ENCODE peak calls at places on chromosomes 4 and X, in six cellular contexts. One of them, this sample, is unnamed.

GRCh38 chr4:41620594-41621256 is 82.8 kb downstream of the LIMCH1 start:
- DNase-seq in activated CD4-positive, alpha-beta T cell treated with anti-CD3 and anti-CD28 coated beads, Interleukin-2, amount 10 ng/mL, durations not matched to agents 7 days and 5 days: no peak
- DNase-seq in NCI-H460: no peak
- DNase-seq in naive thymus-derived CD8-positive, alpha-beta T cell: no peak
- DNase-seq in sciatic nerve: no peak
- DNase-seq in adrenal gland: peak
- DNase-seq in this sample: no peak

GRCh38 chr4:156792462-156793085 is 179.0 kb downstream of the PDGFC start:
- DNase-seq in NCI-H460: no peak
- DNase-seq in adrenal gland: no peak
- DNase-seq in naive thymus-derived CD8-positive, alpha-beta T cell: no peak
- DNase-seq in sciatic nerve: no peak
- DNase-seq in activated CD4-positive, alpha-beta T cell treated with anti-CD3 and anti-CD28 coated beads, Interleukin-2, amount 10 ng/mL, durations not matched to agents 7 days and 5 days: no peak
- DNase-seq in this sample: no peak

GRCh38 chr4:67871867-67872266 is 11.9 kb downstream of the TMPRSS11D start:
- DNase-seq in activated CD4-positive, alpha-beta T cell treated with anti-CD3 and anti-CD28 coated beads, Interleukin-2, amount 10 ng/mL, durations not matched to agents 7 days and 5 days: no peak
- DNase-seq in NCI-H460: peak
- DNase-seq in adrenal gland: no peak
- DNase-seq in sciatic nerve: no peak
- DNase-seq in naive thymus-derived CD8-positive, alpha-beta T cell: no peak
- DNase-seq in this sample: peak

GRCh38 chr4:54661686-54662085 is 3.9 kb downstream of the KIT start:
- DNase-seq in sciatic nerve: no peak
- DNase-seq in adrenal gland: no peak
- DNase-seq in NCI-H460: no peak
- DNase-seq in naive thymus-derived CD8-positive, alpha-beta T cell: no peak
- DNase-seq in activated CD4-positive, alpha-beta T cell treated with anti-CD3 and anti-CD28 coated beads, Interleukin-2, amount 10 ng/mL, durations not matched to agents 7 days and 5 days: no peak
- DNase-seq in this sample: no peak

GRCh38 chr4:39304651-39305050 is 61.5 kb downstream of the RFC1 start:
- DNase-seq in sciatic nerve: no peak
- DNase-seq in adrenal gland: no peak
- DNase-seq in naive thymus-derived CD8-positive, alpha-beta T cell: no peak
- DNase-seq in NCI-H460: peak
- DNase-seq in activated CD4-positive, alpha-beta T cell treated with anti-CD3 and anti-CD28 coated beads, Interleukin-2, amount 10 ng/mL, durations not matched to agents 7 days and 5 days: no peak
- DNase-seq in this sample: no peak

GRCh38 chr4:54061067-54061466 is 3.3 kb downstream of the CHIC2 start:
- DNase-seq in naive thymus-derived CD8-positive, alpha-beta T cell: no peak
- DNase-seq in adrenal gland: no peak
- DNase-seq in NCI-H460: no peak
- DNase-seq in sciatic nerve: no peak
- DNase-seq in activated CD4-positive, alpha-beta T cell treated with anti-CD3 and anti-CD28 coated beads, Interleukin-2, amount 10 ng/mL, durations not matched to agents 7 days and 5 days: no peak
- DNase-seq in this sample: no peak

GRCh38 chr4:101790521-101791188 is at the start of gene BANK1:
- DNase-seq in adrenal gland: peak
- DNase-seq in naive thymus-derived CD8-positive, alpha-beta T cell: peak
- DNase-seq in activated CD4-positive, alpha-beta T cell treated with anti-CD3 and anti-CD28 coated beads, Interleukin-2, amount 10 ng/mL, durations not matched to agents 7 days and 5 days: peak
- DNase-seq in NCI-H460: no peak
- DNase-seq in sciatic nerve: peak
- DNase-seq in this sample: peak

GRCh38 chr4:171962110-171962509 is 148.9 kb downstream of the GALNTL6 start:
- DNase-seq in naive thymus-derived CD8-positive, alpha-beta T cell: no peak
- DNase-seq in adrenal gland: no peak
- DNase-seq in activated CD4-positive, alpha-beta T cell treated with anti-CD3 and anti-CD28 coated beads, Interleukin-2, amount 10 ng/mL, durations not matched to agents 7 days and 5 days: no peak
- DNase-seq in sciatic nerve: no peak
- DNase-seq in NCI-H460: no peak
- DNase-seq in this sample: no peak

GRCh38 chrX:153457136-153457825 is 11.4 kb upstream of the TREX2 start:
- DNase-seq in NCI-H460: no peak
- DNase-seq in naive thymus-derived CD8-positive, alpha-beta T cell: no peak
- DNase-seq in activated CD4-positive, alpha-beta T cell treated with anti-CD3 and anti-CD28 coated beads, Interleukin-2, amount 10 ng/mL, durations not matched to agents 7 days and 5 days: no peak
- DNase-seq in adrenal gland: no peak
- DNase-seq in sciatic nerve: no peak
- DNase-seq in this sample: no peak

GRCh38 chrX:95330292-95330691 is 1354.3 kb upstream of the DIAPH2 start:
- DNase-seq in naive thymus-derived CD8-positive, alpha-beta T cell: no peak
- DNase-seq in sciatic nerve: no peak
- DNase-seq in adrenal gland: no peak
- DNase-seq in activated CD4-positive, alpha-beta T cell treated with anti-CD3 and anti-CD28 coated beads, Interleukin-2, amount 10 ng/mL, durations not matched to agents 7 days and 5 days: no peak
- DNase-seq in NCI-H460: no peak
- DNase-seq in this sample: no peak

GRCh38 chr4:98603683-98604573 is 54.5 kb downstream of the TSPAN5 start:
- DNase-seq in sciatic nerve: no peak
- DNase-seq in adrenal gland: no peak
- DNase-seq in NCI-H460: no peak
- DNase-seq in activated CD4-positive, alpha-beta T cell treated with anti-CD3 and anti-CD28 coated beads, Interleukin-2, amount 10 ng/mL, durations not matched to agents 7 days and 5 days: no peak
- DNase-seq in naive thymus-derived CD8-positive, alpha-beta T cell: no peak
- DNase-seq in this sample: no peak

GRCh38 chr4:87981505-87981904 is 6.0 kb downstream of the SPP1 start:
- DNase-seq in sciatic nerve: no peak
- DNase-seq in naive thymus-derived CD8-positive, alpha-beta T cell: no peak
- DNase-seq in NCI-H460: no peak
- DNase-seq in activated CD4-positive, alpha-beta T cell treated with anti-CD3 and anti-CD28 coated beads, Interleukin-2, amount 10 ng/mL, durations not matched to agents 7 days and 5 days: no peak
- DNase-seq in adrenal gland: no peak
- DNase-seq in this sample: no peak

GRCh38 chrX:124497386-124497785 is 151.0 kb downstream of the SH2D1A start:
- DNase-seq in NCI-H460: no peak
- DNase-seq in activated CD4-positive, alpha-beta T cell treated with anti-CD3 and anti-CD28 coated beads, Interleukin-2, amount 10 ng/mL, durations not matched to agents 7 days and 5 days: no peak
- DNase-seq in naive thymus-derived CD8-positive, alpha-beta T cell: no peak
- DNase-seq in sciatic nerve: no peak
- DNase-seq in adrenal gland: no peak
- DNase-seq in this sample: no peak

GRCh38 chr4:27684501-27685077 is 823.9 kb downstream of the STIM2 start:
- DNase-seq in adrenal gland: peak
- DNase-seq in activated CD4-positive, alpha-beta T cell treated with anti-CD3 and anti-CD28 coated beads, Interleukin-2, amount 10 ng/mL, durations not matched to agents 7 days and 5 days: peak
- DNase-seq in NCI-H460: peak
- DNase-seq in naive thymus-derived CD8-positive, alpha-beta T cell: no peak
- DNase-seq in sciatic nerve: peak
- DNase-seq in this sample: peak

GRCh38 chr4:7612311-7612710 is 177.6 kb upstream of the PSAPL1 start:
- DNase-seq in sciatic nerve: no peak
- DNase-seq in adrenal gland: no peak
- DNase-seq in activated CD4-positive, alpha-beta T cell treated with anti-CD3 and anti-CD28 coated beads, Interleukin-2, amount 10 ng/mL, durations not matched to agents 7 days and 5 days: no peak
- DNase-seq in NCI-H460: no peak
- DNase-seq in naive thymus-derived CD8-positive, alpha-beta T cell: no peak
- DNase-seq in this sample: no peak

GRCh38 chrX:39507034-39507433 is 590.7 kb downstream of the BCOR start:
- DNase-seq in activated CD4-positive, alpha-beta T cell treated with anti-CD3 and anti-CD28 coated beads, Interleukin-2, amount 10 ng/mL, durations not matched to agents 7 days and 5 days: no peak
- DNase-seq in naive thymus-derived CD8-positive, alpha-beta T cell: no peak
- DNase-seq in NCI-H460: no peak
- DNase-seq in adrenal gland: no peak
- DNase-seq in sciatic nerve: peak
- DNase-seq in this sample: no peak

GRCh38 chr4:26507286-26507685 is 17.0 kb upstream of the CCKAR start:
- DNase-seq in naive thymus-derived CD8-positive, alpha-beta T cell: no peak
- DNase-seq in adrenal gland: no peak
- DNase-seq in NCI-H460: no peak
- DNase-seq in sciatic nerve: no peak
- DNase-seq in activated CD4-positive, alpha-beta T cell treated with anti-CD3 and anti-CD28 coated beads, Interleukin-2, amount 10 ng/mL, durations not matched to agents 7 days and 5 days: no peak
- DNase-seq in this sample: no peak

GRCh38 chrX:74434336-74434735 is 13.0 kb downstream of the SLC16A2 start:
- DNase-seq in adrenal gland: no peak
- DNase-seq in NCI-H460: no peak
- DNase-seq in naive thymus-derived CD8-positive, alpha-beta T cell: no peak
- DNase-seq in sciatic nerve: no peak
- DNase-seq in activated CD4-positive, alpha-beta T cell treated with anti-CD3 and anti-CD28 coated beads, Interleukin-2, amount 10 ng/mL, durations not matched to agents 7 days and 5 days: no peak
- DNase-seq in this sample: no peak

GRCh38 chrX:40266490-40267333 is 169.0 kb upstream of the BCOR start:
- DNase-seq in adrenal gland: peak
- DNase-seq in naive thymus-derived CD8-positive, alpha-beta T cell: peak
- DNase-seq in NCI-H460: peak
- DNase-seq in activated CD4-positive, alpha-beta T cell treated with anti-CD3 and anti-CD28 coated beads, Interleukin-2, amount 10 ng/mL, durations not matched to agents 7 days and 5 days: peak
- DNase-seq in sciatic nerve: peak
- DNase-seq in this sample: peak

GRCh38 chr4:41318839-41319530 is 62.3 kb downstream of the UCHL1 start:
- DNase-seq in sciatic nerve: no peak
- DNase-seq in NCI-H460: peak
- DNase-seq in adrenal gland: no peak
- DNase-seq in activated CD4-positive, alpha-beta T cell treated with anti-CD3 and anti-CD28 coated beads, Interleukin-2, amount 10 ng/mL, durations not matched to agents 7 days and 5 days: no peak
- DNase-seq in naive thymus-derived CD8-positive, alpha-beta T cell: no peak
- DNase-seq in this sample: no peak

GRCh38 chrX:134604701-134605271 is 53.5 kb downstream of the PLAC1 start:
- DNase-seq in adrenal gland: peak
- DNase-seq in NCI-H460: no peak
- DNase-seq in naive thymus-derived CD8-positive, alpha-beta T cell: no peak
- DNase-seq in activated CD4-positive, alpha-beta T cell treated with anti-CD3 and anti-CD28 coated beads, Interleukin-2, amount 10 ng/mL, durations not matched to agents 7 days and 5 days: no peak
- DNase-seq in sciatic nerve: no peak
- DNase-seq in this sample: no peak

GRCh38 chr4:12894062-12894461 is 590.1 kb downstream of the RAB28 start:
- DNase-seq in naive thymus-derived CD8-positive, alpha-beta T cell: no peak
- DNase-seq in activated CD4-positive, alpha-beta T cell treated with anti-CD3 and anti-CD28 coated beads, Interleukin-2, amount 10 ng/mL, durations not matched to agents 7 days and 5 days: no peak
- DNase-seq in sciatic nerve: no peak
- DNase-seq in adrenal gland: no peak
- DNase-seq in NCI-H460: no peak
- DNase-seq in this sample: no peak

GRCh38 chrX:22526339-22526738 is 253.6 kb downstream of the CBLL2 start:
- DNase-seq in naive thymus-derived CD8-positive, alpha-beta T cell: no peak
- DNase-seq in NCI-H460: peak
- DNase-seq in activated CD4-positive, alpha-beta T cell treated with anti-CD3 and anti-CD28 coated beads, Interleukin-2, amount 10 ng/mL, durations not matched to agents 7 days and 5 days: no peak
- DNase-seq in sciatic nerve: no peak
- DNase-seq in adrenal gland: no peak
- DNase-seq in this sample: no peak

GRCh38 chrX:44974462-44974861 is 101.5 kb downstream of the KDM6A start:
- DNase-seq in adrenal gland: no peak
- DNase-seq in sciatic nerve: no peak
- DNase-seq in NCI-H460: peak
- DNase-seq in activated CD4-positive, alpha-beta T cell treated with anti-CD3 and anti-CD28 coated beads, Interleukin-2, amount 10 ng/mL, durations not matched to agents 7 days and 5 days: no peak
- DNase-seq in naive thymus-derived CD8-positive, alpha-beta T cell: no peak
- DNase-seq in this sample: no peak

GRCh38 chr4:5043579-5043978 is 7.7 kb upstream of the STK32B start:
- DNase-seq in activated CD4-positive, alpha-beta T cell treated with anti-CD3 and anti-CD28 coated beads, Interleukin-2, amount 10 ng/mL, durations not matched to agents 7 days and 5 days: no peak
- DNase-seq in sciatic nerve: no peak
- DNase-seq in adrenal gland: peak
- DNase-seq in naive thymus-derived CD8-positive, alpha-beta T cell: no peak
- DNase-seq in NCI-H460: no peak
- DNase-seq in this sample: no peak

GRCh38 chr4:55184600-55185523 is 59.5 kb upstream of the KDR start:
- DNase-seq in activated CD4-positive, alpha-beta T cell treated with anti-CD3 and anti-CD28 coated beads, Interleukin-2, amount 10 ng/mL, durations not matched to agents 7 days and 5 days: peak
- DNase-seq in sciatic nerve: no peak
- DNase-seq in NCI-H460: no peak
- DNase-seq in adrenal gland: peak
- DNase-seq in naive thymus-derived CD8-positive, alpha-beta T cell: peak
- DNase-seq in this sample: peak

GRCh38 chr4:185657191-185657590 is 121.9 kb upstream of the PDLIM3 start:
- DNase-seq in activated CD4-positive, alpha-beta T cell treated with anti-CD3 and anti-CD28 coated beads, Interleukin-2, amount 10 ng/mL, durations not matched to agents 7 days and 5 days: no peak
- DNase-seq in sciatic nerve: no peak
- DNase-seq in NCI-H460: no peak
- DNase-seq in adrenal gland: no peak
- DNase-seq in naive thymus-derived CD8-positive, alpha-beta T cell: no peak
- DNase-seq in this sample: no peak

GRCh38 chrX:39327255-39327654 is 526.0 kb downstream of the MID1IP1 start:
- DNase-seq in sciatic nerve: no peak
- DNase-seq in adrenal gland: no peak
- DNase-seq in activated CD4-positive, alpha-beta T cell treated with anti-CD3 and anti-CD28 coated beads, Interleukin-2, amount 10 ng/mL, durations not matched to agents 7 days and 5 days: no peak
- DNase-seq in naive thymus-derived CD8-positive, alpha-beta T cell: no peak
- DNase-seq in NCI-H460: no peak
- DNase-seq in this sample: no peak

GRCh38 chr4:94032754-94033153 is 174.9 kb upstream of the SMARCAD1 start:
- DNase-seq in sciatic nerve: no peak
- DNase-seq in naive thymus-derived CD8-positive, alpha-beta T cell: no peak
- DNase-seq in adrenal gland: no peak
- DNase-seq in NCI-H460: no peak
- DNase-seq in activated CD4-positive, alpha-beta T cell treated with anti-CD3 and anti-CD28 coated beads, Interleukin-2, amount 10 ng/mL, durations not matched to agents 7 days and 5 days: no peak
- DNase-seq in this sample: no peak

GRCh38 chrX:43860646-43861370 is 21.4 kb downstream of the MAOB start:
- DNase-seq in naive thymus-derived CD8-positive, alpha-beta T cell: no peak
- DNase-seq in activated CD4-positive, alpha-beta T cell treated with anti-CD3 and anti-CD28 coated beads, Interleukin-2, amount 10 ng/mL, durations not matched to agents 7 days and 5 days: no peak
- DNase-seq in sciatic nerve: no peak
- DNase-seq in adrenal gland: peak
- DNase-seq in NCI-H460: no peak
- DNase-seq in this sample: no peak

GRCh38 chr4:120613778-120614177 is 308.7 kb downstream of the PRDM5 start:
- DNase-seq in naive thymus-derived CD8-positive, alpha-beta T cell: no peak
- DNase-seq in adrenal gland: no peak
- DNase-seq in NCI-H460: no peak
- DNase-seq in activated CD4-positive, alpha-beta T cell treated with anti-CD3 and anti-CD28 coated beads, Interleukin-2, amount 10 ng/mL, durations not matched to agents 7 days and 5 days: no peak
- DNase-seq in sciatic nerve: no peak
- DNase-seq in this sample: no peak

GRCh38 chr4:96293806-96294205 is 453.9 kb downstream of the PDHA2 start:
- DNase-seq in naive thymus-derived CD8-positive, alpha-beta T cell: no peak
- DNase-seq in NCI-H460: no peak
- DNase-seq in adrenal gland: no peak
- DNase-seq in sciatic nerve: no peak
- DNase-seq in activated CD4-positive, alpha-beta T cell treated with anti-CD3 and anti-CD28 coated beads, Interleukin-2, amount 10 ng/mL, durations not matched to agents 7 days and 5 days: no peak
- DNase-seq in this sample: peak

GRCh38 chr4:157265281-157265680 is 44.8 kb downstream of the GRIA2 start:
- DNase-seq in NCI-H460: no peak
- DNase-seq in adrenal gland: peak
- DNase-seq in naive thymus-derived CD8-positive, alpha-beta T cell: no peak
- DNase-seq in sciatic nerve: no peak
- DNase-seq in activated CD4-positive, alpha-beta T cell treated with anti-CD3 and anti-CD28 coated beads, Interleukin-2, amount 10 ng/mL, durations not matched to agents 7 days and 5 days: no peak
- DNase-seq in this sample: no peak

GRCh38 chr4:76943129-76943620 is 6.4 kb upstream of the SEPTIN11 start:
- DNase-seq in NCI-H460: no peak
- DNase-seq in adrenal gland: no peak
- DNase-seq in activated CD4-positive, alpha-beta T cell treated with anti-CD3 and anti-CD28 coated beads, Interleukin-2, amount 10 ng/mL, durations not matched to agents 7 days and 5 days: no peak
- DNase-seq in naive thymus-derived CD8-positive, alpha-beta T cell: no peak
- DNase-seq in sciatic nerve: no peak
- DNase-seq in this sample: peak

GRCh38 chr4:26785312-26785711 is 75.3 kb upstream of the STIM2 start:
- DNase-seq in sciatic nerve: no peak
- DNase-seq in activated CD4-positive, alpha-beta T cell treated with anti-CD3 and anti-CD28 coated beads, Interleukin-2, amount 10 ng/mL, durations not matched to agents 7 days and 5 days: no peak
- DNase-seq in adrenal gland: no peak
- DNase-seq in NCI-H460: no peak
- DNase-seq in naive thymus-derived CD8-positive, alpha-beta T cell: no peak
- DNase-seq in this sample: no peak

GRCh38 chrX:20372533-20372932 is 105.8 kb upstream of the RPS6KA3 start:
- DNase-seq in naive thymus-derived CD8-positive, alpha-beta T cell: no peak
- DNase-seq in adrenal gland: no peak
- DNase-seq in NCI-H460: no peak
- DNase-seq in activated CD4-positive, alpha-beta T cell treated with anti-CD3 and anti-CD28 coated beads, Interleukin-2, amount 10 ng/mL, durations not matched to agents 7 days and 5 days: no peak
- DNase-seq in sciatic nerve: no peak
- DNase-seq in this sample: no peak

GRCh38 chr4:176789955-176790354 is 2.8 kb downstream of the VEGFC start:
- DNase-seq in sciatic nerve: no peak
- DNase-seq in activated CD4-positive, alpha-beta T cell treated with anti-CD3 and anti-CD28 coated beads, Interleukin-2, amount 10 ng/mL, durations not matched to agents 7 days and 5 days: peak
- DNase-seq in naive thymus-derived CD8-positive, alpha-beta T cell: no peak
- DNase-seq in adrenal gland: no peak
- DNase-seq in NCI-H460: peak
- DNase-seq in this sample: peak